ENCODE peak calls at places on chromosome 1, in seven cellular contexts. J is LHCN-M2; B is GM23248; A is coronary artery; R is stimulated activated naive CD4-positive, alpha-beta T cell; T is stimulated activated CD8-positive, alpha-beta memory T cell treated with anti-CD3 and anti-CD28 coated beads, Interleukin-15, amount 100 ng/mL, for 4 hours; Y is HuH-7. W is an unnamed sample.

GRCh38 chr1:53982034-53982761 is 35.8 kb downstream of the LDLRAD1 start:
- DNase-seq in J (peak; percentile 62), B (peak; percentile 68), A (no peak), R (no peak), T (no peak), Y (peak; percentile 48), W (no peak)

GRCh38 chr1:7469255-7469938 is 301.7 kb upstream of the VAMP3 start:
- DNase-seq in J (peak; percentile 88), B (peak; percentile 95), A (no peak), R (no peak), T (no peak), Y (no peak), W (peak; percentile 39)

GRCh38 chr1:38581396-38581795 is 278.2 kb downstream of the RRAGC start:
- DNase-seq in J (no peak), B (no peak), A (peak; percentile 45), R (no peak), T (no peak), Y (no peak), W (no peak)

GRCh38 chr1:112298558-112298957 is 97.5 kb upstream of the CTTNBP2NL start:
- DNase-seq in J (peak; percentile 53), B (peak; percentile 68), A (no peak), R (no peak), T (no peak), Y (peak; percentile 47), W (peak; percentile 26)

GRCh38 chr1:43934279-43934985 is 831 bp downstream of the ARTN start:
- DNase-seq in J (peak; percentile 49), B (peak; percentile 78), A (no peak), R (peak; percentile 34), T (no peak), Y (peak; percentile 96), W (peak; percentile 77)

GRCh38 chr1:43524804-43525203 is 5.9 kb upstream of the PTPRF start:
- DNase-seq in J (no peak), B (no peak), A (no peak), R (no peak), T (no peak), Y (no peak), W (peak; percentile 50)

GRCh38 chr1:229862017-229862774 is 204.8 kb upstream of the GALNT2 start:
- DNase-seq in J (no peak), B (no peak), A (no peak), R (no peak), T (no peak), Y (no peak), W (no peak)

GRCh38 chr1:91731815-91732214 is 154.1 kb downstream of the TGFBR3 start:
- DNase-seq in J (peak; percentile 45), B (peak; percentile 61), A (no peak), R (no peak), T (peak; percentile 15), Y (no peak), W (no peak)

GRCh38 chr1:48248356-48248755 is 25.8 kb downstream of the SLC5A9 start:
- DNase-seq in J (no peak), B (no peak), A (no peak), R (no peak), T (no peak), Y (no peak), W (no peak)

GRCh38 chr1:53378061-53378460 is 50.2 kb upstream of the LRP8 start:
- DNase-seq in J (no peak), B (no peak), A (peak; percentile 21), R (no peak), T (no peak), Y (no peak), W (no peak)

GRCh38 chr1:176033879-176034278 is 173.2 kb downstream of the COP1 start:
- DNase-seq in J (peak; percentile 63), B (peak; percentile 36), A (no peak), R (no peak), T (no peak), Y (no peak), W (no peak)

GRCh38 chr1:46476673-46477072 is 13.0 kb upstream of the DMBX1 start:
- DNase-seq in J (no peak), B (no peak), A (no peak), R (no peak), T (no peak), Y (no peak), W (no peak)

GRCh38 chr1:7298749-7299151 is 472.3 kb upstream of the VAMP3 start:
- DNase-seq in J (peak; percentile 58), B (peak; percentile 76), A (no peak), R (no peak), T (no peak), Y (no peak), W (no peak)

GRCh38 chr1:1543706-1544099 is 3.3 kb upstream of the TMEM240 start:
- DNase-seq in J (no peak), B (peak; percentile 42), A (no peak), R (no peak), T (no peak), Y (no peak), W (no peak)

GRCh38 chr1:68217060-68217554 is 15.2 kb downstream of the WLS start:
- DNase-seq in J (no peak), B (no peak), A (no peak), R (no peak), T (no peak), Y (no peak), W (peak; percentile 79)

GRCh38 chr1:79069828-79070227 is 63.3 kb upstream of the ADGRL4 start:
- DNase-seq in J (no peak), B (no peak), A (no peak), R (no peak), T (no peak), Y (no peak), W (no peak)

GRCh38 chr1:18429654-18430053 is 51.1 kb upstream of the KLHDC7A start:
- DNase-seq in J (no peak), B (no peak), A (no peak), R (no peak), T (no peak), Y (no peak), W (no peak)

GRCh38 chr1:211340622-211341487 is 14.2 kb downstream of the TRAF5 start:
- DNase-seq in J (no peak), B (no peak), A (no peak), R (no peak), T (no peak), Y (no peak), W (no peak)

GRCh38 chr1:155013632-155014031 is 11.0 kb downstream of the ZBTB7B start:
- DNase-seq in J (no peak), B (no peak), A (no peak), R (peak; percentile 42), T (no peak), Y (no peak), W (no peak)

GRCh38 chr1:224486801-224487583 is 52.4 kb upstream of the WDR26 start:
- DNase-seq in J (no peak), B (no peak), A (no peak), R (no peak), T (no peak), Y (no peak), W (no peak)

GRCh38 chr1:153566414-153567371 is 1.0 kb upstream of the S100A2 start:
- DNase-seq in J (peak; percentile 99), B (peak; percentile 100), A (peak; percentile 99), R (no peak), T (peak; percentile 72), Y (peak; percentile 69), W (peak; percentile 65)

GRCh38 chr1:97365026-97365425 is 555.8 kb downstream of the DPYD start:
- DNase-seq in J (peak; percentile 26), B (peak; percentile 35), A (no peak), R (no peak), T (no peak), Y (no peak), W (no peak)

GRCh38 chr1:215957692-215958091 is 390.6 kb downstream of the KCTD3 start:
- DNase-seq in J (peak; percentile 30), B (peak; percentile 1), A (no peak), R (no peak), T (no peak), Y (peak; percentile 44), W (no peak)

GRCh38 chr1:37146071-37146470 is 111.8 kb upstream of the GRIK3 start:
- DNase-seq in J (no peak), B (no peak), A (no peak), R (no peak), T (no peak), Y (no peak), W (no peak)

GRCh38 chr1:222547944-222548671 is at the start of gene HHIPL2:
- DNase-seq in J (no peak), B (peak; percentile 45), A (no peak), R (no peak), T (no peak), Y (no peak), W (no peak)

GRCh38 chr1:204191481-204191880 is 4.8 kb downstream of the KISS1 start:
- DNase-seq in J (no peak), B (no peak), A (no peak), R (no peak), T (no peak), Y (no peak), W (no peak)

GRCh38 chr1:32394890-32395415 is 712 bp upstream of the BSDC1 start:
- DNase-seq in J (no peak), B (no peak), A (no peak), R (no peak), T (no peak), Y (peak; percentile 19), W (peak; percentile 63)

GRCh38 chr1:1200876-1201810 is 5.2 kb downstream of the TNFRSF18 start:
- DNase-seq in J (no peak), B (peak; percentile 67), A (no peak), R (peak; percentile 83), T (peak; percentile 93), Y (peak; percentile 74), W (no peak)